ENCODE peak calls at places on chromosome 17, in five cellular contexts. C, Y, F, G and H are unnamed samples.

GRCh38 chr17:5220074-5220473 is 14.6 kb downstream of the SCIMP start:
- DNase-seq in C (no peak), Y (no peak), F (no peak), G (no peak), H (no peak)

GRCh38 chr17:40362696-40363479 is 1.6 kb downstream of the GJD3 start:
- DNase-seq in C (peak), Y (peak), F (peak), G (peak), H (peak)

GRCh38 chr17:38464251-38464722 is 36.0 kb downstream of the ARHGAP23 start:
- DNase-seq in C (no peak), Y (no peak), F (no peak), G (peak), H (peak)

GRCh38 chr17:80204626-80205468 is 15.3 kb downstream of the SGSH start:
- DNase-seq in C (no peak), Y (no peak), F (no peak), G (no peak), H (no peak)

GRCh38 chr17:70558821-70559220 is 389.5 kb downstream of the KCNJ2 start:
- DNase-seq in C (no peak), Y (no peak), F (no peak), G (no peak), H (no peak)

GRCh38 chr17:58320570-58321323 is 7.8 kb downstream of the TSPOAP1 start:
- DNase-seq in C (no peak), Y (no peak), F (no peak), G (no peak), H (no peak)

GRCh38 chr17:79792984-79793923 is 3.6 kb downstream of the CBX8 start:
- DNase-seq in C (no peak), Y (no peak), F (no peak), G (peak), H (no peak)

GRCh38 chr17:337022-337420 is 15.6 kb downstream of the RPH3AL start:
- DNase-seq in C (no peak), Y (no peak), F (no peak), G (no peak), H (no peak)

GRCh38 chr17:55320594-55321506 is 56.1 kb downstream of the HLF start:
- DNase-seq in C (no peak), Y (no peak), F (no peak), G (no peak), H (no peak)

GRCh38 chr17:8739104-8739503 is 5.5 kb downstream of the CCDC42 start:
- DNase-seq in C (no peak), Y (no peak), F (no peak), G (no peak), H (no peak)

GRCh38 chr17:51640108-51640622 is 379.8 kb downstream of the UTP18 start:
- DNase-seq in C (no peak), Y (no peak), F (peak), G (no peak), H (peak)

GRCh38 chr17:4708436-4708835 is 2.0 kb upstream of the ARRB2 start:
- DNase-seq in C (no peak), Y (no peak), F (no peak), G (no peak), H (peak)

GRCh38 chr17:10116676-10117075 is 81.7 kb downstream of the GAS7 start:
- DNase-seq in C (no peak), Y (no peak), F (no peak), G (no peak), H (no peak)